ENCODE peak calls at places on chromosomes 1 and 21, in five cellular contexts. M is SK-N-SH, C is HepG2, O is H1, I is endothelial cell of umbilical vein. R is an unnamed sample.

GRCh38 chr1:10161121-10161520 is 49.2 kb upstream of the KIF1B start:
- DNase-seq in C (no peak), O (no peak), M (no peak), I (no peak), R (no peak)

GRCh38 chr1:180144659-180145357 is 9.9 kb upstream of the QSOX1 start:
- DNase-seq in C (no peak), O (no peak), I (no peak), M (no peak), R (no peak)

GRCh38 chr1:31615414-31615813 is 2.1 kb upstream of the HCRTR1 start:
- DNase-seq in M (no peak), O (no peak), C (no peak), I (no peak), R (no peak)

GRCh38 chr1:63601463-63601862 is 8.3 kb downstream of the PGM1 start:
- DNase-seq in O (no peak), C (no peak), M (no peak), I (no peak), R (no peak)

GRCh38 chr21:30882907-30883597 is 1.7 kb upstream of the KRTAP11-1 start:
- DNase-seq in I (no peak), M (no peak), O (no peak), C (no peak), R (no peak)

GRCh38 chr1:47856994-47857393 is 140.2 kb downstream of the TRABD2B start:
- DNase-seq in M (no peak), I (no peak), C (no peak), O (no peak), R (no peak)

GRCh38 chr1:78650114-78650513 is 483 bp downstream of the IFI44 start:
- DNase-seq in C (no peak), M (no peak), O (no peak), I (peak), R (no peak)

GRCh38 chr1:156709743-156710489 is 4.5 kb upstream of the CRABP2 start:
- DNase-seq in C (no peak), I (peak), M (peak), O (no peak), R (no peak)

GRCh38 chr1:114488739-114489138 is 22.3 kb downstream of the TRIM33 start:
- DNase-seq in O (no peak), I (no peak), M (no peak), C (no peak), R (no peak)

GRCh38 chr1:54114001-54114400 is 38.8 kb downstream of the CDCP2 start:
- DNase-seq in O (no peak), M (no peak), C (no peak), I (no peak), R (no peak)

GRCh38 chr1:54111624-54112023 is 41.2 kb downstream of the CDCP2 start:
- DNase-seq in I (no peak), O (peak), M (no peak), C (no peak), R (no peak)

GRCh38 chr1:54110991-54111390 is 41.8 kb downstream of the CDCP2 start:
- DNase-seq in O (peak), C (no peak), M (no peak), I (no peak), R (no peak)

GRCh38 chr1:54112027-54112426 is 40.8 kb downstream of the CDCP2 start:
- DNase-seq in I (no peak), C (no peak), M (no peak), O (peak), R (no peak)

DNA sequence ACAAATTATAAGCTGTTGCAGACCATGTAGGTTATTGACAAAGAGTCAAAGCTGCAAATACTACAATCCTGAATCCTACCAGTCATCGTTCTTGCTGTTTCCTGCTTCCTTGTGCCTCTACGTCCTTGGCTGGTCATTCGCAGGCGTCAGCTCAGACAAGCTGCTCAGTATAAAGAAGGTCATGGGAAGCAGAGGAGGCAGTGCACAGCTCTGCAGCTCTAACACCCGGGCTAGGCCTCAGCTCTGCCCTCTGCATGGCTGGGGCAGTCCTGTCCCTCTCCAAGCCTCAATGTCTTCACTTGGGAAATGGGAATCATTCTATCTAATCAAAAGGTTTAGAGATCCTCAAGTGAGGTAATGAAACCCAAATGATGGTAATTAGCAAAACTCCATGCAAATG is 39.8 kb downstream of the CDCP2 start:
- DNase-seq in M (no peak), C (no peak), I (no peak), O (no peak), R (no peak)
- TF ChIP-seq POLR2AphosphoS5 in M (no peak), C (no peak), I (no peak), O (no peak), R (no peak)

GRCh38 chr1:203488539-203488938 is 5.4 kb upstream of the OPTC start:
- DNase-seq in O (no peak), I (no peak), C (no peak), M (no peak), R (no peak)
- H3K9ac ChIP-seq in O (no peak), I (no peak), C (no peak), M (no peak), R (no peak)

GRCh38 chr1:169563650-169564049 is 22.6 kb downstream of the F5 start:
- DNase-seq in C (no peak), I (no peak), O (no peak), M (no peak), R (no peak)

GRCh38 chr1:169557131-169557530 is 29.1 kb downstream of the F5 start:
- DNase-seq in M (no peak), O (no peak), C (no peak), I (no peak), R (no peak)

GRCh38 chr1:169563019-169563615 is 23.2 kb downstream of the F5 start:
- DNase-seq in C (no peak), O (no peak), M (no peak), I (no peak), R (no peak)

GRCh38 chr1:169565335-169566271 is 20.7 kb downstream of the F5 start:
- DNase-seq in M (no peak), I (peak), C (peak), O (no peak), R (peak)

GRCh38 chr1:169561692-169562091 is 24.6 kb downstream of the F5 start:
- DNase-seq in M (no peak), O (no peak), C (no peak), I (no peak), R (no peak)
- H3K27ac ChIP-seq in M (no peak), O (no peak), C (no peak), I (no peak), R (no peak)

GRCh38 chr1:59438058-59438560 is 141.2 kb downstream of the FGGY start:
- DNase-seq in O (no peak), M (no peak), I (no peak), C (no peak), R (no peak)
- TF ChIP-seq POLR2AphosphoS5 in O (no peak), M (no peak), I (no peak), C (no peak), R (no peak)

GRCh38 chr1:22440582-22440981 is 11.1 kb upstream of the ZBTB40 start:
- DNase-seq in M (no peak), O (no peak), C (no peak), I (no peak), R (no peak)

GRCh38 chr1:22437573-22437972 is 14.1 kb upstream of the ZBTB40 start:
- DNase-seq in O (no peak), C (no peak), I (no peak), M (no peak), R (no peak)

GRCh38 chr1:22431965-22432364 is 19.7 kb upstream of the ZBTB40 start:
- DNase-seq in M (no peak), I (no peak), O (peak), C (no peak), R (no peak)

GRCh38 chr1:22442212-22442894 is 9.3 kb upstream of the ZBTB40 start:
- DNase-seq in C (no peak), O (no peak), M (no peak), I (no peak), R (no peak)

DNA sequence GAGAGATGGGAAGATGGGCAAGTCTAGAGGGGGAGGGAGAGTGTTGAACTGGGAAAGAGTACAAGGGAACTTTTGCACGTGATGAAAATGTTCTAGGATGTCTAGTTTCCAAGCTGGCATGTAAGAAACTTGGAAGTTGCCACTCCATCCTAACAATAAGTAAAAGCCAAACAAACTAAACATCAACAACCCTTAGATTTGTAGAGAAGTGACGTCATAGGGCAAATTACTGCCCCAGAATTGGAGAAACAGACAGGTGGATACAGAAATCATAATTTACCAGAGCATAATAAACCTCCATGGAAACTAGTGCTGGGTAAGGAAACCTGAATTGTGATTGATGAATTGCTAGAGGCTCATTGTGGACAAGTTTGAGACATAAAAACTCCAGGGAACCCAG is 14.7 kb upstream of the ZBTB40 start:
- DNase-seq in M (no peak), O (no peak), C (no peak), I (no peak), R (no peak)
- H3K9ac ChIP-seq in M (no peak), O (no peak), C (no peak), I (no peak), R (no peak)